ENCODE peak calls at places on chromosomes 5 and 9, in five cellular contexts. Q is mesendoderm; S is GM23338; L is CD8-positive, alpha-beta T cell; V is OCI-LY7. I is an unnamed sample.

GRCh38 chr5:152514827-152515397 is 109.8 kb upstream of the NMUR2 start:
- DNase-seq in Q (peak; percentile 37), L (no peak), V (peak; percentile 29), S (peak; percentile 65), I (peak; percentile 33)

GRCh38 chr5:32600057-32600622 is 14.8 kb downstream of the SUB1 start:
- DNase-seq in Q (no peak), S (no peak), L (no peak), V (no peak), I (no peak)

GRCh38 chr5:163622796-163623195 is 117.4 kb downstream of the MAT2B start:
- DNase-seq in V (no peak), Q (no peak), L (no peak), S (no peak), I (no peak)

GRCh38 chr5:111935835-111936234 is 178.8 kb upstream of the NREP start:
- DNase-seq in Q (peak; percentile 45), L (no peak), V (no peak), S (no peak), I (no peak)

GRCh38 chr5:123937230-123937629 is 425.3 kb downstream of the CSNK1G3 start:
- DNase-seq in L (no peak), S (peak; percentile 91), V (peak; percentile 77), Q (peak; percentile 90), I (peak; percentile 52)

GRCh38 chr5:68007446-68007845 is 208.1 kb upstream of the PIK3R1 start:
- DNase-seq in Q (no peak), L (no peak), V (no peak), S (no peak), I (peak; percentile 84)

GRCh38 chr5:6832994-6833393 is 119.8 kb downstream of the TENT4A start:
- DNase-seq in L (no peak), Q (no peak), V (no peak), S (no peak), I (no peak)

GRCh38 chr9:112784020-112784788 is 33.6 kb downstream of the SNX30 start:
- DNase-seq in L (no peak), V (no peak), Q (peak; percentile 79), S (peak; percentile 73), I (no peak)

GRCh38 chr5:57455511-57455910 is 27.1 kb downstream of the ACTBL2 start:
- DNase-seq in S (no peak), L (no peak), Q (no peak), V (no peak), I (no peak)

GRCh38 chr9:121598167-121599000 is 53.0 kb upstream of the DAB2IP start:
- DNase-seq in L (no peak), S (peak; percentile 96), Q (peak; percentile 98), V (no peak), I (no peak)

GRCh38 chr5:66134407-66134843 is 9.7 kb upstream of the SREK1 start:
- DNase-seq in V (no peak), Q (no peak), L (no peak), S (no peak), I (no peak)
- H3K4me3 ChIP-seq in V (no peak overlapping the region), Q (no peak overlapping the region), L (no peak overlapping the region), S (no peak overlapping the region), I (no peak overlapping the region)

GRCh38 chr5:157107508-157107907 is 1.3 kb downstream of the HAVCR2 start:
- DNase-seq in L (no peak), V (no peak), S (no peak), Q (no peak), I (peak; percentile 46)

GRCh38 chr5:157109744-157110143 is 900 bp upstream of the HAVCR2 start:
- DNase-seq in S (no peak), L (peak; percentile 50), Q (no peak), V (peak; percentile 80), I (peak; percentile 55)

GRCh38 chr5:157108961-157109360 is at the start of gene HAVCR2:
- DNase-seq in V (peak; percentile 85), S (no peak), Q (no peak), L (peak; percentile 72), I (peak; percentile 36)

GRCh38 chr5:157106668-157107461 is 2.0 kb downstream of the HAVCR2 start:
- DNase-seq in Q (no peak), S (no peak), V (peak; percentile 24), L (no peak), I (peak; percentile 79)
- H3K4me3 ChIP-seq in Q (no peak overlapping the region), S (no peak overlapping the region), V (peak overlapping the region; percentile 58), L (no peak overlapping the region), I (no peak overlapping the region)

GRCh38 chr9:127578952-127579853 is 32.9 kb upstream of the STXBP1 start:
- DNase-seq in Q (peak; percentile 90), S (peak; percentile 62), V (no peak), L (peak; percentile 85), I (peak; percentile 98)
- H3K4me3 ChIP-seq in Q (no peak overlapping the region), S (no peak overlapping the region), V (no peak overlapping the region), L (no peak overlapping the region), I (peak overlapping the region; percentile 48)

DNA sequence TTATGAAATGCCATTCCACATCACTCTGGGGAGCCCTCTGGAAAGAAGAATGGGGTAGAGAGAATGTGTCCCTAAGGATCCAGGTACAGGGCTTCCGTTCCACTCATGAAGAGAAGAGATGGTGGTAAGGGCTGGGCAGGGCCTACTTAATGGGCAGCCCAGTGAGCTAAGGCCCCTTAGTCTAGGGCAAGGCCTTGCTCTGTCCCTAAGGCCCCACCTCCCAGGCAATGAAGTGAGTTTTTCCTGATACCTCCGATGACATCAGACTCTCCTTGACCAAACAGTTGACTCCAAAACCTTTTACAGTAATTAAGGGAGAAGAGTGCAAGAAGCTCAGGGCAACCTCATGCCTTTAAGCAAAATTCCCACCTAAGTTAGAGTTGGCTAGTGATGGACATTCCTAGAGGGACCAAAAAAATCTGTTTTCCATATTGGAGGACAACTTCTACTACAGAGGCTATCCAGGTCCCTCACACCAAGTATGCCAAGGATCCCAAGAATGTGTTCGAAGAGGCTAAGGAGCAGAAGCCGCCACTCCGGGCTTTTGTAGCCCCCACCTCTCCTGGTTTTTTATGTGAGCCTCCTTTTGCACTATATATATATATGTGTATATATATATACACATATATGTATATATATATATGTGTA is 5.9 kb downstream of the KLF9 start:
- DNase-seq in S (peak; percentile 66), L (peak; percentile 25), V (no peak), Q (peak; percentile 73), I (no peak)
- H3K4me3 ChIP-seq in S (no peak overlapping the region), L (no peak overlapping the region), V (no peak overlapping the region), Q (no peak overlapping the region), I (no peak overlapping the region)

I was measured in NB4.